ENCODE peak calls at places on chromosome 11, in five cellular contexts. W is left cardiac atrium; S is GM12865; N is neural progenitor cell; P is activated CD8-positive, alpha-beta memory T cell treated with anti-CD3 and anti-CD28 coated beads, Interleukin-2, amount 50 U/mL, for 4 hours. I is an unnamed sample.

GRCh38 chr11:11253487-11253886 is 99.6 kb downstream of the CSNK2A3 start:
- DNase-seq in S (no peak), W (no peak), N (no peak), P (no peak), I (no peak)

GRCh38 chr11:44623716-44624491 is 58.4 kb downstream of the CD82 start:
- DNase-seq in W (no peak), N (no peak), P (no peak), S (no peak), I (peak)

GRCh38 chr11:47551086-47551485 is 1.8 kb downstream of the CELF1 start:
- DNase-seq in N (peak), W (no peak), S (peak), P (no peak), I (peak)

GRCh38 chr11:69033431-69033830 is 15.3 kb upstream of the TPCN2 start:
- DNase-seq in P (no peak), N (no peak), W (no peak), S (no peak), I (no peak)

GRCh38 chr11:65786786-65787636 is at the start of gene OVOL1:
- DNase-seq in N (peak), P (peak), W (no peak), S (no peak), I (peak)

GRCh38 chr11:116913000-116913399 is 75.6 kb upstream of the APOA1 start:
- DNase-seq in P (no peak), S (no peak), N (no peak), W (no peak), I (no peak)

GRCh38 chr11:2909145-2909914 is 19.9 kb downstream of the PHLDA2 start:
- DNase-seq in P (no peak), N (no peak), W (no peak), S (no peak), I (no peak)

GRCh38 chr11:121869478-121869877 is 246.5 kb downstream of the BLID start:
- DNase-seq in N (no peak), P (no peak), W (no peak), S (no peak), I (no peak)

GRCh38 chr11:10076458-10077141 is 217.4 kb downstream of the SBF2 start:
- DNase-seq in W (peak), S (peak), N (peak), P (peak), I (peak)

GRCh38 chr11:69101100-69101791 is 52.5 kb downstream of the TPCN2 start:
- DNase-seq in N (peak), S (peak), W (peak), P (peak), I (peak)

GRCh38 chr11:119322360-119322739 is 5.4 kb upstream of the MCAM start:
- DNase-seq in S (no peak), W (no peak), N (no peak), P (no peak), I (peak)

GRCh38 chr11:114377612-114378267 is 22.6 kb downstream of the C11orf71 start:
- DNase-seq in W (no peak), P (no peak), S (no peak), N (no peak), I (peak)

GRCh38 chr11:13262096-13262495 is 15.5 kb upstream of the BMAL1 start:
- DNase-seq in P (no peak), S (no peak), N (no peak), W (no peak), I (no peak)

GRCh38 chr11:65489706-65490310 is 9.0 kb upstream of the MALAT1 start:
- DNase-seq in S (no peak), W (peak), P (no peak), N (peak), I (peak)

GRCh38 chr11:125902927-125903752 is at the start of gene PUS3:
- DNase-seq in S (peak), P (peak), W (peak), N (peak), I (peak)

GRCh38 chr11:63951779-63952536 is 13.2 kb downstream of the NAA40 start:
- DNase-seq in W (no peak), P (peak), N (no peak), S (peak), I (no peak)

GRCh38 chr11:134574947-134575346 is 162.9 kb upstream of the B3GAT1 start:
- DNase-seq in S (no peak), W (no peak), N (no peak), P (no peak), I (no peak)

GRCh38 chr11:100550910-100551309 is 136.2 kb upstream of the ARHGAP42 start:
- DNase-seq in S (no peak), P (no peak), W (no peak), N (no peak), I (no peak)

GRCh38 chr11:111064118-111064517 is 181.4 kb upstream of the POU2AF2 start:
- DNase-seq in W (no peak), P (no peak), S (no peak), N (no peak), I (no peak)

GRCh38 chr11:101686514-101686913 is 102.7 kb upstream of the TRPC6 start:
- DNase-seq in W (no peak), N (no peak), P (no peak), S (no peak), I (peak)

GRCh38 chr11:69915501-69916250 is 96.5 kb upstream of the FGF3 start:
- DNase-seq in S (peak), N (peak), W (peak), P (peak), I (peak)

GRCh38 chr11:28674432-28675076 is 566.4 kb downstream of the METTL15 start:
- DNase-seq in N (peak), W (no peak), S (peak), P (no peak), I (peak)

GRCh38 chr11:18203723-18204122 is 31.1 kb downstream of the MRGPRX4 start:
- DNase-seq in P (no peak), W (no peak), N (peak), S (peak), I (peak)

GRCh38 chr11:116454020-116454645 is 318.7 kb downstream of the BUD13 start:
- DNase-seq in S (peak), W (peak), P (no peak), N (peak), I (peak)

GRCh38 chr11:60810151-60810550 is 25.0 kb downstream of the MS4A10 start:
- DNase-seq in W (no peak), N (no peak), P (no peak), S (no peak), I (no peak)

GRCh38 chr11:76939219-76939631 is 78.5 kb downstream of the ACER3 start:
- DNase-seq in N (no peak), S (no peak), P (no peak), W (no peak), I (no peak)

GRCh38 chr11:116840224-116840745 is 2.9 kb upstream of the APOA1 start:
- DNase-seq in S (peak), P (no peak), W (no peak), N (peak), I (no peak)

GRCh38 chr11:46726206-46726862 is 7.3 kb downstream of the F2 start:
- DNase-seq in S (no peak), W (no peak), N (no peak), P (no peak), I (no peak)

GRCh38 chr11:44865866-44866272 is 84.8 kb downstream of the TP53I11 start:
- DNase-seq in W (peak), S (no peak), N (peak), P (no peak), I (no peak)

GRCh38 chr11:64870176-64870892 is 8.1 kb downstream of the EHD1 start:
- DNase-seq in P (no peak), S (peak), W (peak), N (peak), I (peak)

GRCh38 chr11:108405706-108406105 is 61.6 kb downstream of the C11orf65 start:
- DNase-seq in P (no peak), N (no peak), S (no peak), W (no peak), I (no peak)